ENCODE peak calls at places on chromosomes 5 and 9, in five cellular contexts. M is gastroesophageal sphincter, H is SK-N-SH treated with all-trans-retinoic acid at 6 μM for 48 hours, F is mucosa of descending colon, W is left lung. P is an unnamed sample.
A peak's percentile ranks its signal among the peaks of the same experiment; 100 is the strongest.

GRCh38 chr5:75507841-75508240 is 3.6 kb downstream of the CERT1 start:
- ATAC-seq in M (no peak), W (no peak), H (no peak), F (no peak), P (no peak)

GRCh38 chr5:40939753-40940152 is 30.5 kb downstream of the C7 start:
- ATAC-seq in H (no peak), M (no peak), F (no peak), W (no peak), P (no peak)

GRCh38 chr5:119017999-119018398 is 29.7 kb upstream of the DTWD2 start:
- ATAC-seq in F (no peak), H (no peak), W (no peak), M (no peak), P (no peak)

GRCh38 chr9:107976767-107977166 is 487.2 kb upstream of the KLF4 start:
- ATAC-seq in M (peak; percentile 94), F (peak; percentile 91), W (peak; percentile 92), H (no peak), P (peak; percentile 88)

GRCh38 chr5:8813180-8813579 is 732.7 kb downstream of the SEMA5A start:
- ATAC-seq in M (no peak), W (no peak), H (no peak), F (no peak), P (no peak)

GRCh38 chr9:128214571-128215490 is 11.7 kb downstream of the DNM1 start:
- ATAC-seq in W (no peak), H (peak; percentile 24), F (no peak), M (no peak), P (no peak)

GRCh38 chr9:121599186-121599871 is 52.1 kb upstream of the DAB2IP start:
- ATAC-seq in F (peak; percentile 85), W (peak; percentile 93), H (peak; percentile 92), M (peak; percentile 90), P (peak; percentile 62)

GRCh38 chr5:14242871-14243383 is 99.8 kb downstream of the TRIO start:
- ATAC-seq in F (peak; percentile 32), H (no peak), W (peak; percentile 26), M (no peak), P (no peak)

GRCh38 chr5:5353681-5354080 is 68.8 kb upstream of the ICE1 start:
- ATAC-seq in F (no peak), W (no peak), H (no peak), M (no peak), P (no peak)

GRCh38 chr5:79005939-79006338 is 20.8 kb upstream of the ARSB start:
- ATAC-seq in W (no peak), M (no peak), F (no peak), H (no peak), P (no peak)

GRCh38 chr9:87503970-87504369 is 6.3 kb downstream of the DAPK1 start:
- ATAC-seq in W (no peak), H (no peak), M (no peak), F (no peak), P (no peak)

GRCh38 chr5:61534481-61535267 is 202.6 kb downstream of the ZSWIM6 start:
- ATAC-seq in W (no peak), H (no peak), F (peak; percentile 14), M (no peak), P (no peak)

GRCh38 chr5:4188704-4189103 is 593.1 kb downstream of the IRX1 start:
- ATAC-seq in H (no peak), W (no peak), M (no peak), F (no peak), P (no peak)

GRCh38 chr5:176364765-176365662 is at the start of gene ARL10:
- ATAC-seq in H (peak; percentile 43), M (peak; percentile 38), F (peak; percentile 8), W (peak; percentile 11), P (peak; percentile 3)

GRCh38 chr5:95773325-95774059 is 42.4 kb downstream of the RHOBTB3 start:
- ATAC-seq in H (peak; percentile 56), F (no peak), W (peak; percentile 25), M (no peak), P (no peak)

GRCh38 chr5:100731768-100732167 is 171.3 kb downstream of the ST8SIA4 start:
- ATAC-seq in H (peak; percentile 55), F (peak; percentile 55), M (no peak), W (peak; percentile 24), P (no peak)

GRCh38 chr5:168193518-168194240 is 97.8 kb upstream of the WWC1 start:
- ATAC-seq in M (no peak), H (no peak), W (no peak), F (no peak), P (no peak)

GRCh38 chr5:154168395-154168794 is 22.1 kb upstream of the GALNT10 start:
- ATAC-seq in W (no peak), M (no peak), H (peak; percentile 37), F (no peak), P (no peak)

GRCh38 chr9:31615964-31616363 is 768.5 kb upstream of the ACO1 start:
- ATAC-seq in M (no peak), W (no peak), F (no peak), H (no peak), P (no peak)

GRCh38 chr5:76196886-76197489 is 113.8 kb downstream of the SV2C start:
- ATAC-seq in F (no peak), H (no peak), W (no peak), M (no peak), P (no peak)

GRCh38 chr5:149358294-149358651 is 427 bp downstream of the PCYOX1L start:
- ATAC-seq in W (peak; percentile 52), M (peak; percentile 35), F (peak; percentile 67), H (peak; percentile 59), P (peak; percentile 53)

GRCh38 chr5:103446813-103447212 is 115.8 kb downstream of the NUDT12 start:
- ATAC-seq in H (no peak), W (no peak), M (no peak), F (peak; percentile 16), P (no peak)

GRCh38 chr5:147455321-147455720 is 54.5 kb downstream of the DPYSL3 start:
- ATAC-seq in M (peak; percentile 75), W (peak; percentile 5), H (no peak), F (no peak), P (no peak)

GRCh38 chr5:52771343-52772039 is 16.2 kb upstream of the ITGA1 start:
- ATAC-seq in M (no peak), F (peak; percentile 32), W (no peak), H (no peak), P (no peak)

GRCh38 chr9:131296906-131297500 is 7.5 kb downstream of the PLPP7 start:
- ATAC-seq in W (no peak), H (no peak), F (no peak), M (no peak), P (no peak)

GRCh38 chr9:37309136-37309535 is 113.4 kb upstream of the GRHPR start:
- ATAC-seq in M (no peak), F (no peak), H (peak; percentile 39), W (no peak), P (no peak)

GRCh38 chr5:56319281-56320242 is 86.4 kb upstream of the ANKRD55 start:
- ATAC-seq in W (peak; percentile 79), F (peak; percentile 16), H (peak; percentile 50), M (peak; percentile 81), P (peak; percentile 84)

GRCh38 chr5:135140805-135141204 is 106.8 kb upstream of the PITX1 start:
- ATAC-seq in F (peak; percentile 52), W (peak; percentile 66), M (peak; percentile 2), H (peak; percentile 33), P (peak; percentile 78)

GRCh38 chr5:180330270-180330648 is 22.9 kb downstream of the GFPT2 start:
- ATAC-seq in F (no peak), H (no peak), W (no peak), M (no peak), P (no peak)

P was measured in esophagus mucosa.